ENCODE peak calls at places on chromosomes 7 and 10, in nine cellular contexts. U is vagina; E is fibroblast of lung; W is hepatocyte; L is neural progenitor cell; X is cardiac muscle cell; J is IMR-90; N is CD8-positive, alpha-beta T cell; T is upper lobe of left lung. Q is an unnamed sample. For H3K9me3, the result is how much of the 10 kb centered on the place peaks cover.

GRCh38 chr10:127293640-127294039 is 97.2 kb upstream of the INSYN2A start:
- DNase-seq in U (no peak), E (no peak), W (no peak), L (no peak), X (no peak), J (no peak), N (peak), T (no peak), Q (no peak)

GRCh38 chr10:100872034-100872791 is 40.5 kb upstream of the SLF2 start:
- DNase-seq in U (no peak), E (peak), W (peak), L (peak), X (peak), J (peak), N (peak), T (no peak), Q (peak)

GRCh38 chr10:71746344-71747037 is 26.8 kb downstream of the VSIR start:
- DNase-seq in U (no peak), E (no peak), W (peak), L (peak), X (peak), J (no peak), N (peak), T (peak), Q (no peak)

GRCh38 chr10:119640875-119641526 is 10.2 kb upstream of the BAG3 start:
- DNase-seq in U (no peak), E (no peak), W (no peak), L (no peak), X (no peak), J (no peak), N (no peak), T (no peak), Q (no peak)

GRCh38 chr7:18469332-18469731 is 26.2 kb upstream of the HDAC9 start:
- DNase-seq in U (no peak), E (peak), W (no peak), L (no peak), X (no peak), J (no peak), N (no peak), T (no peak), Q (no peak)

GRCh38 chr7:127946081-127946480 is 85.2 kb downstream of the LRRC4 start:
- DNase-seq in U (no peak), E (no peak), W (no peak), L (no peak), X (no peak), J (no peak), N (no peak), T (no peak), Q (no peak)

GRCh38 chr7:150407588-150408392 is 28.7 kb downstream of the ZNF775 start:
- DNase-seq in U (no peak), E (no peak), W (peak), L (no peak), X (no peak), J (no peak), N (no peak), T (no peak), Q (no peak)

GRCh38 chr7:15308831-15309230 is 253.0 kb downstream of the AGMO start:
- DNase-seq in U (no peak), E (no peak), W (no peak), L (no peak), X (no peak), J (no peak), N (no peak), T (no peak), Q (no peak)

GRCh38 chr7:2120841-2121830 is 111.6 kb downstream of the MAD1L1 start:
- DNase-seq in U (no peak), E (no peak), W (no peak), L (no peak), X (no peak), J (no peak), N (no peak), T (no peak), Q (no peak)

GRCh38 chr10:86243651-86244155 is 122.9 kb downstream of the GRID1 start:
- DNase-seq in U (no peak), E (no peak), W (no peak), L (no peak), X (no peak), J (no peak), N (no peak), T (no peak), Q (no peak)

GRCh38 chr7:157859915-157860314 is 523.1 kb downstream of the DNAJB6 start:
- DNase-seq in U (no peak), E (no peak), W (no peak), L (no peak), X (no peak), J (no peak), N (no peak), T (no peak), Q (no peak)

GRCh38 chr7:157861031-157861491 is 524.3 kb downstream of the DNAJB6 start:
- DNase-seq in U (no peak), E (no peak), W (no peak), L (no peak), X (no peak), J (no peak), N (no peak), T (no peak), Q (no peak)

GRCh38 chr7:157862731-157863130 is 525.9 kb downstream of the DNAJB6 start:
- DNase-seq in U (no peak), E (no peak), W (no peak), L (no peak), X (no peak), J (no peak), N (no peak), T (no peak), Q (no peak)

GRCh38 chr7:157863176-157863575 is 526.4 kb downstream of the DNAJB6 start:
- DNase-seq in U (no peak), E (no peak), W (no peak), L (no peak), X (no peak), J (no peak), N (no peak), T (no peak), Q (no peak)

DNA sequence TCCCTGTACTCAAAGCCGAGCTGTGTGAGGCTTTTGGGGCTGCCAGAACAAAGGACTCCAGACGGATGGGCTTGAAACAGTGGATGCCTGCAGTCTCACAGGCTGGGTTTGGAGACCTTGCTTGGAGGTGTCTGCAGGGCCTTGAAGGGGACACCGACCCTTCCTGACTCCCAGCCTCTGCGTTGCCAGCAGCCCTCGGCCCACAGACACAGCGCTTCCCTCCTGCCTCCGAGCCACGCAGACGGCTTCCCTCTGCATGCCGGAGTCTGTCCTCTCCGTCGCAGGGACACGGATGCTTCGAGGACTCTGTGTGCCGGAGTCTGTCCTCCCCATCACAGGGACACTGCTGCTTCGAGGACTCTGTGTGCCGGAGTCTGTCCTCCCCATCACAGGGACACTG is 524.7 kb downstream of the DNAJB6 start:
- DNase-seq in U (no peak), E (no peak), W (no peak), L (no peak), X (no peak), J (no peak), N (no peak), T (no peak), Q (no peak)
- H3K9me3 ChIP-seq in U (under half), E (under half), W (under half), L (under half), X (under half), J (half or more), N (under half), T (under half), Q (under half)

DNA sequence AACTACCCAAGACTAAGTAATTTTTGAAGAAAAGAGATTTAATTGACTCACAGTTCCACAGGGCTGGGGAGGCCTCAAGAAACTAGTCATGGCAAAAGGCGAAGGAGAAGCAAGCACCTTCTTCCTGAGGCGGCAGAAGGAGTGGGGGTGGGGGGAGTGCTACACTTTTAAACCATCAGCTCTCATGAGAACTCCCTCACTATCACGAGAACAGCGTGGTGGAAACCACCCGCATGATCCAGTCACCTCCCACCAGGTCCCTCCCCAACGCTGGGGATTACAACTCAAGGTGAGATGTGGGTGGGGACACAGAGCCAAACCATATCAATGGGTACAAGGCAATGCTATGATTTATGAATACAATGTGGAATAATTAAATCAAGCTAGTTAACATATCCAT is 241.9 kb downstream of the PTPRN2 start:
- DNase-seq in U (peak), E (no peak), W (no peak), L (no peak), X (no peak), J (no peak), N (no peak), T (peak), Q (no peak)
- H3K9me3 ChIP-seq in U (under half), E (under half), W (under half), L (under half), X (under half), J (under half), N (under half), T (under half), Q (under half)

GRCh38 chr7:158372400-158373302 is 215.0 kb downstream of the PTPRN2 start:
- DNase-seq in U (no peak), E (no peak), W (no peak), L (no peak), X (no peak), J (no peak), N (no peak), T (no peak), Q (no peak)

GRCh38 chr7:158375034-158375433 is 212.6 kb downstream of the PTPRN2 start:
- DNase-seq in U (no peak), E (no peak), W (no peak), L (no peak), X (no peak), J (no peak), N (no peak), T (no peak), Q (no peak)

GRCh38 chr7:158371856-158372255 is 215.8 kb downstream of the PTPRN2 start:
- DNase-seq in U (no peak), E (no peak), W (no peak), L (no peak), X (no peak), J (no peak), N (no peak), T (no peak), Q (no peak)

GRCh38 chr7:158373761-158374545 is 213.7 kb downstream of the PTPRN2 start:
- DNase-seq in U (no peak), E (no peak), W (no peak), L (no peak), X (no peak), J (no peak), N (no peak), T (no peak), Q (no peak)

DNA sequence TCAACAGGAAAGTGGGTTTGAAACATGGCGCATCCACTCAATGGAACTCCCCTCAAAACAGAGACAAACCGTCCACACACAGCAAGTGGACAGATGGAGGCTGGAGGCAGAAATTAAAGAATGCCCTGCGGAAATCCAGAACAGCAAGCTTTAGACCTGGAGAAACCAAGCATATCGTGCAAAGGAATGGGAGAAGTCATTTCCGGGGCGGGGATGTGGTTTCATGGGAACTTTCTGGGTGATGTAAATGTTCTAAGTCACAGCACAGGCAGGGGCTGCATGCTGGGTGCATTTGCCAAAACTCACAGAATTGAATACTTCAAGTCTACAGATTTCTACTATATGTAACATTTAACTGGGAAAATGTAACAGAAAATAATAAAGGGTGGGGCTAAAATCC is 213.0 kb downstream of the PTPRN2 start:
- DNase-seq in U (no peak), E (no peak), W (no peak), L (no peak), X (no peak), J (no peak), N (no peak), T (no peak), Q (no peak)
- H3K9me3 ChIP-seq in U (under half), E (under half), W (under half), L (under half), X (under half), J (under half), N (under half), T (under half), Q (under half)

DNA sequence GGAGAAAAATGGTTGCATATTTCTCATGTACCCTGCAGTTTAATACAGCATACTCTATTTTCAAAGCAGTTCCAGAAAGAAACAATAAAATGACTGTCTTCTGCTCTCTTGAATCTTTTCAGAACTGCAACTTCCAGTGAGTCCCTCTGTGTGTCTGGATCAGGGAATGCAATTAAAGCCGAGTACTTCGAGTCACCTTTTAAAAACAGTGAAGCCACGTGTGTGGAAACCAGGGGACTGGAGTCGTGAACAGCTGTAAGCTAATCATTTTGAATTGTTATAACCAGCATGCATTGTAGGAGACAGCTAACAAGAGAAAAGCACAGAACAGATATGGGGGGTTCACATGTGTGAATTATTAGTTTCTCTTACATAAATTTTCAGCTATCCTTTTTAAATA is 109.1 kb downstream of the CPED1 start:
- DNase-seq in U (no peak), E (no peak), W (no peak), L (peak), X (no peak), J (no peak), N (no peak), T (no peak), Q (no peak)
- H3K9me3 ChIP-seq in U (under half), E (under half), W (under half), L (under half), X (under half), J (under half), N (under half), T (under half), Q (under half)

DNA sequence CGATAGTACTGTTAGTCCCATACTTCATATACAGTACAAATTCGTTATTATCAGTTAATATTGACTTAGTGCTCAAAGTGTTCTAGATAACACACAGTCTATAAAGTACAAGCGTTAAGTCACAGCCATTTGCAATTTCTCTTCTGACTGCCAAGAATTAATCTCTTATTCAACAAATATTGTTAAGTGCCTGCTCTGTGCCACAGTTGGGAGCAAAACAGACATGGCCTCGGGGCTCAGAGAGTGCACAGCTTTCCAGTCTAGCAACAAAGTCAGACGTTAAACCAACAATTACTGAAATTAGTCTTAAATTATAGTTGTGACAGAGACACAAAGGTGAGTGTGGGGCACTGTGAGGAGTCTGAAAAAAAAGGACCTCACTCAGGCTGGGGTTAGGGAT is 113.0 kb upstream of the DPP6 start:
- DNase-seq in U (no peak), E (no peak), W (no peak), L (no peak), X (no peak), J (no peak), N (no peak), T (no peak), Q (no peak)
- H3K9me3 ChIP-seq in U (under half), E (under half), W (under half), L (under half), X (under half), J (under half), N (under half), T (under half), Q (under half)

Q was measured in T-helper 17 cell.